ENCODE peak calls at places on chromosomes 6 and 20, in nine cellular contexts. U is heart left ventricle, M is osteocyte, L is HL-60, F is bronchial epithelial cell, R is nephron progenitor cell, W is esophagus muscularis mucosa, C is astrocyte of the cerebellum, Q is astrocyte. P is an unnamed sample.

GRCh38 chr6:50905297-50905696 is 86.6 kb downstream of the TFAP2B start:
- DNase-seq in L (no peak), U (no peak), F (peak; percentile 66), Q (no peak), W (no peak), M (no peak), R (no peak), C (no peak), P (no peak)

GRCh38 chr20:53608456-53609413 is 15.1 kb upstream of the ZNF217 start:
- DNase-seq in C (no peak), L (peak; percentile 38), F (peak; percentile 80), Q (no peak), M (peak; percentile 80), U (peak; percentile 23), W (no peak), R (no peak), P (no peak)

GRCh38 chr6:41373367-41373918 is 38.0 kb downstream of the NCR2 start:
- DNase-seq in M (peak; percentile 80), L (no peak), U (no peak), C (no peak), R (no peak), F (no peak), W (peak; percentile 78), Q (no peak), P (no peak)

GRCh38 chr6:134057478-134057877 is 5.1 kb upstream of the SLC2A12 start:
- DNase-seq in L (no peak), F (peak; percentile 96), W (no peak), U (no peak), R (no peak), M (no peak), C (no peak), Q (no peak), P (no peak)

GRCh38 chr6:148577687-148578488 is 168.9 kb upstream of the UST start:
- DNase-seq in F (peak; percentile 45), R (peak; percentile 71), W (peak; percentile 85), U (peak; percentile 73), Q (peak; percentile 61), M (peak; percentile 89), L (peak; percentile 62), C (peak; percentile 71), P (peak; percentile 85)

GRCh38 chr6:101607286-101607685 is 213.8 kb downstream of the GRIK2 start:
- DNase-seq in W (no peak), C (no peak), Q (no peak), L (no peak), U (no peak), M (no peak), F (no peak), R (no peak), P (no peak)

GRCh38 chr6:131255911-131256310 is 120.6 kb downstream of the AKAP7 start:
- DNase-seq in U (no peak), Q (peak; percentile 29), M (no peak), F (peak; percentile 32), L (no peak), W (no peak), R (no peak), C (peak; percentile 16), P (no peak)

GRCh38 chr20:60137657-60138245 is 179.5 kb downstream of the CDH26 start:
- DNase-seq in Q (no peak), W (peak; percentile 64), F (peak; percentile 50), M (no peak), C (no peak), L (peak; percentile 81), R (peak; percentile 15), U (no peak), P (no peak)

GRCh38 chr6:101534386-101534785 is 140.9 kb downstream of the GRIK2 start:
- DNase-seq in Q (peak; percentile 81), U (no peak), F (no peak), L (no peak), W (no peak), M (no peak), R (no peak), C (peak; percentile 12), P (peak; percentile 45)

GRCh38 chr20:5118220-5119142 is 1.3 kb downstream of the PCNA start:
- DNase-seq in L (no peak), F (peak; percentile 3), Q (no peak), W (no peak), U (no peak), M (peak; percentile 30), C (no peak), R (no peak), P (no peak)

GRCh38 chr20:5844063-5844681 is 94.0 kb downstream of the SHLD1 start:
- DNase-seq in Q (peak; percentile 37), W (no peak), C (no peak), R (no peak), F (peak; percentile 50), L (no peak), U (no peak), M (no peak), P (no peak)

GRCh38 chr6:129607581-129608186 is 102.3 kb downstream of the ARHGAP18 start:
- DNase-seq in L (no peak), M (no peak), C (peak; percentile 4), W (no peak), R (no peak), F (no peak), Q (peak; percentile 19), U (no peak), P (peak; percentile 38)

GRCh38 chr6:148611213-148611612 is 135.6 kb upstream of the UST start:
- DNase-seq in F (peak; percentile 15), R (no peak), W (peak; percentile 93), U (peak; percentile 56), M (no peak), Q (peak; percentile 73), L (no peak), C (no peak), P (peak; percentile 92)

GRCh38 chr6:53651764-53652401 is 13.7 kb downstream of the KLHL31 start:
- DNase-seq in U (peak; percentile 47), L (peak; percentile 88), F (peak; percentile 75), M (peak; percentile 87), W (no peak), R (peak; percentile 78), Q (peak; percentile 36), C (no peak), P (peak; percentile 17)

GRCh38 chr6:53654745-53655240 is 10.8 kb downstream of the KLHL31 start:
- DNase-seq in Q (no peak), W (no peak), F (no peak), C (no peak), R (no peak), L (no peak), M (no peak), U (no peak), P (no peak)

GRCh38 chr6:53648571-53648970 is 17.0 kb downstream of the KLHL31 start:
- DNase-seq in R (no peak), M (no peak), U (no peak), W (no peak), Q (peak; percentile 29), C (no peak), L (no peak), F (no peak), P (peak; percentile 61)

GRCh38 chr6:53647437-53648094 is 18.0 kb downstream of the KLHL31 start:
- DNase-seq in W (no peak), L (peak; percentile 65), U (no peak), M (no peak), C (no peak), R (no peak), F (peak; percentile 84), Q (no peak), P (no peak)

DNA sequence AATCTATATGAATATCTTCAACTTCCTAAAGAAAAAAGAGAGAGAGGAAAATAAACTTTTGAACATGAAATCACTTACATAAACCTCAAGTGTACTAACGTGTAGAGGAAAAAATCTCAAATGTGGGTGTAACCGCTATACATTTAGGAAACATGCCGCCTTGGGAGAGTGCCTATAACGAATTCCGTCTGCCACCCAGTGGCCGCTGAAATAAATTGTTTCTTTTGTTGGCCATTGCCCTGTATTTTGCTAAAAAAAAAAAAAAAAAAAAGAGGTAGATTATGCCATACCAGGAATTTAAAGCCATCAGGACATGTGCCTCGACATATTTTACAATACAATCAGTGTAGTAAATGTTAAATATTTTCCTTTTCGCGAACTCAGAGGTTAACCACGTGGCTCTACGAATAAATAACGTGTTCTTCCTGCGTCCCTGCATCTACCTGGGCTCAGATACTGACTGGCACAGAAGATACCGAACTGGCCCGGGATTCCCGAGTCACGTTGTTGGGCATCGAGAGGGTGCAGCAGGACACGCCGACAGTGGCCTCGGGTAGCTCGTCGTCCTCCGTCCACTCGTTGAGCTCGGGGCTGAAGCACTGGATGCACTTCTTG is 14.3 kb downstream of the KLHL31 start:
- DNase-seq in Q (peak; percentile 45), F (peak; percentile 85), C (peak; percentile 69), L (peak; percentile 82), W (no peak), R (peak; percentile 57), U (peak; percentile 51), M (peak; percentile 87), P (peak; percentile 89)
- TF ChIP-seq CTCF in Q (peak; percentile 51), F (peak; percentile 45), C (peak; percentile 49), L (no peak), W (peak; percentile 32), R (peak; percentile 57), U (peak; percentile 55), M (peak; percentile 69), P (peak; percentile 56)

GRCh38 chr6:145457556-145457955 is 277.8 kb downstream of the EPM2A start:
- DNase-seq in Q (peak; percentile 8), C (no peak), W (no peak), R (no peak), M (no peak), U (no peak), L (no peak), F (no peak), P (no peak)

GRCh38 chr6:145454006-145454405 is 281.3 kb downstream of the EPM2A start:
- DNase-seq in F (no peak), U (no peak), W (no peak), Q (no peak), R (no peak), C (no peak), M (no peak), L (no peak), P (no peak)

DNA sequence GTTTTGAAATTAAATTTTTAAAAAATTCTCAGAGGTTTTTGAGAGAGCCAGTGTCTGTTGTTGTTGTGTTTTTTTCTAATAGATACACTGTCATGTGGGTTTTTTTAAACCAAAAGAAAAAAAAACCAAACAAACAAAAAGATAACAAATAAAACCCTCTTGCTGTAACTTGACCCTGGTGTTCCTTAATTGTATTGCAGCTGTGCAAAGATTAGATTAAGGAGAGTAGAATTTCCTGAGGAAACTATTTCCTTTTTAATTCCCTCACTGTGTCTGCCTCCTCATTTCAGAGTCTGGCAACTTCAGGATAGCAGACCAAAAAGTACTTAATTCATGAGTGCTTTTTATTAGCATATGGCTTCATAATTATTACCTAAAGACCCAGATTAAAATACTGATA is 281.9 kb downstream of the EPM2A start:
- DNase-seq in C (no peak), U (no peak), F (peak; percentile 7), W (no peak), R (no peak), Q (no peak), L (no peak), M (no peak), P (no peak)
- TF ChIP-seq CTCF in C (peak; percentile 17), U (no peak), F (no peak), W (no peak), R (peak; percentile 37), Q (peak; percentile 19), L (no peak), M (no peak), P (no peak)

GRCh38 chr6:128251445-128251844 is 269.0 kb downstream of the PTPRK start:
- DNase-seq in M (no peak), C (no peak), W (no peak), F (no peak), U (no peak), R (no peak), Q (no peak), L (no peak), P (no peak)
- TF ChIP-seq CTCF in M (no peak), C (no peak), W (no peak), F (no peak), U (no peak), R (no peak), Q (no peak), L (no peak), P (no peak)

GRCh38 chr6:136338486-136338885 is 48.8 kb upstream of the BCLAF1 start:
- DNase-seq in W (no peak), U (no peak), F (no peak), L (no peak), M (no peak), Q (no peak), R (no peak), C (no peak), P (no peak)
- TF ChIP-seq CTCF in W (no peak), U (no peak), F (no peak), L (no peak), M (no peak), Q (no peak), R (no peak), C (no peak), P (no peak)